ENCODE peak calls at places on chromosomes 7 and 10, in four cellular contexts. One of them, this sample, is unnamed.

GRCh38 chr7:139844779-139845442 is 15.8 kb downstream of the TBXAS1 start:
- DNase-seq in coronary artery: no peak
- DNase-seq in cardiac muscle cell: no peak
- DNase-seq in endodermal cell: no peak
- DNase-seq in this sample: no peak

GRCh38 chr10:123175389-123176387 is 21.5 kb downstream of the BUB3 start:
- DNase-seq in cardiac muscle cell: no peak
- DNase-seq in coronary artery: no peak
- DNase-seq in endodermal cell: no peak
- DNase-seq in this sample: no peak

GRCh38 chr7:158237672-158238335 is 349.8 kb downstream of the PTPRN2 start:
- DNase-seq in coronary artery: no peak
- DNase-seq in cardiac muscle cell: no peak
- DNase-seq in endodermal cell: no peak
- DNase-seq in this sample: peak; percentile 67

GRCh38 chr10:34351161-34351560 is 463.9 kb downstream of the PARD3 start:
- DNase-seq in cardiac muscle cell: no peak
- DNase-seq in endodermal cell: no peak
- DNase-seq in coronary artery: no peak
- DNase-seq in this sample: no peak

GRCh38 chr10:43284341-43284910 is 17.6 kb upstream of the RASGEF1A start:
- DNase-seq in endodermal cell: peak; percentile 92
- DNase-seq in cardiac muscle cell: peak; percentile 74
- DNase-seq in coronary artery: no peak
- DNase-seq in this sample: no peak

GRCh38 chr10:119947325-119947724 is 54.8 kb downstream of the SEC23IP start:
- DNase-seq in coronary artery: no peak
- DNase-seq in endodermal cell: no peak
- DNase-seq in cardiac muscle cell: no peak
- DNase-seq in this sample: no peak

GRCh38 chr10:24869354-24870016 is 82.9 kb downstream of the PRTFDC1 start:
- DNase-seq in cardiac muscle cell: no peak
- DNase-seq in endodermal cell: no peak
- DNase-seq in coronary artery: no peak
- DNase-seq in this sample: no peak

GRCh38 chr7:10121641-10122040 is 852.0 kb upstream of the PHF14 start:
- DNase-seq in coronary artery: no peak
- DNase-seq in endodermal cell: no peak
- DNase-seq in cardiac muscle cell: no peak
- DNase-seq in this sample: no peak

GRCh38 chr7:159296093-159296681 is 151.5 kb upstream of the VIPR2 start:
- DNase-seq in cardiac muscle cell: no peak
- DNase-seq in coronary artery: no peak
- DNase-seq in endodermal cell: no peak
- DNase-seq in this sample: no peak

GRCh38 chr10:102065561-102066420 is 642 bp downstream of the HPS6 start:
- DNase-seq in cardiac muscle cell: peak; percentile 66
- DNase-seq in coronary artery: no peak
- DNase-seq in endodermal cell: peak; percentile 84
- DNase-seq in this sample: no peak

GRCh38 chr10:76155961-76156360 is 724.5 kb downstream of the LRMDA start:
- DNase-seq in cardiac muscle cell: no peak
- DNase-seq in coronary artery: no peak
- DNase-seq in endodermal cell: no peak
- DNase-seq in this sample: no peak

GRCh38 chr7:17108049-17108584 is 190.3 kb upstream of the AHR start:
- DNase-seq in coronary artery: no peak
- DNase-seq in cardiac muscle cell: no peak
- DNase-seq in endodermal cell: no peak
- DNase-seq in this sample: no peak

GRCh38 chr7:3201937-3202715 is 98.9 kb upstream of the SDK1 start:
- DNase-seq in coronary artery: peak; percentile 40
- DNase-seq in cardiac muscle cell: no peak
- DNase-seq in endodermal cell: peak; percentile 22
- DNase-seq in this sample: peak; percentile 58

GRCh38 chr10:13294784-13295183 is 5.1 kb downstream of the PHYH start:
- DNase-seq in cardiac muscle cell: no peak
- DNase-seq in endodermal cell: no peak
- DNase-seq in coronary artery: no peak
- DNase-seq in this sample: no peak

GRCh38 chr7:835491-836401 is 3.5 kb downstream of the SUN1 start:
- DNase-seq in coronary artery: no peak
- DNase-seq in endodermal cell: no peak
- DNase-seq in cardiac muscle cell: no peak
- DNase-seq in this sample: no peak

GRCh38 chr7:121752706-121753105 is 120.3 kb upstream of the PTPRZ1 start:
- DNase-seq in coronary artery: no peak
- DNase-seq in endodermal cell: peak; percentile 55
- DNase-seq in cardiac muscle cell: peak; percentile 22
- DNase-seq in this sample: no peak

GRCh38 chr10:129914960-129915359 is 49.1 kb downstream of the EBF3 start:
- DNase-seq in coronary artery: no peak
- DNase-seq in cardiac muscle cell: no peak
- DNase-seq in endodermal cell: no peak
- DNase-seq in this sample: no peak

GRCh38 chr10:47388879-47389278 is 4.8 kb upstream of the ZNF488 start:
- DNase-seq in endodermal cell: no peak
- DNase-seq in coronary artery: peak; percentile 17
- DNase-seq in cardiac muscle cell: no peak
- DNase-seq in this sample: no peak

GRCh38 chr7:142749218-142749993 is at the start of gene PRSS1:
- DNase-seq in cardiac muscle cell: no peak
- DNase-seq in endodermal cell: peak; percentile 84
- DNase-seq in coronary artery: no peak
- DNase-seq in this sample: no peak

GRCh38 chr7:27520828-27521790 is 141.6 kb downstream of the HIBADH start:
- DNase-seq in coronary artery: no peak
- DNase-seq in endodermal cell: no peak
- DNase-seq in cardiac muscle cell: no peak
- DNase-seq in this sample: no peak

GRCh38 chr7:100632951-100633717 is 8.2 kb downstream of the TFR2 start:
- DNase-seq in cardiac muscle cell: peak; percentile 54
- DNase-seq in coronary artery: no peak
- DNase-seq in endodermal cell: peak; percentile 81
- DNase-seq in this sample: no peak

GRCh38 chr7:45192546-45193177 is 35.1 kb downstream of the RAMP3 start:
- DNase-seq in endodermal cell: peak; percentile 13
- DNase-seq in cardiac muscle cell: no peak
- DNase-seq in coronary artery: no peak
- DNase-seq in this sample: no peak

GRCh38 chr7:23431596-23432284 is 38.6 kb downstream of the IGF2BP3 start:
- DNase-seq in cardiac muscle cell: no peak
- DNase-seq in coronary artery: no peak
- DNase-seq in endodermal cell: no peak
- DNase-seq in this sample: no peak

GRCh38 chr10:99340650-99341049 is 11.5 kb downstream of the CNNM1 start:
- DNase-seq in cardiac muscle cell: no peak
- DNase-seq in endodermal cell: no peak
- DNase-seq in coronary artery: no peak
- DNase-seq in this sample: no peak

GRCh38 chr7:140060788-140061606 is 1.8 kb downstream of the PARP12 start:
- DNase-seq in cardiac muscle cell: no peak
- DNase-seq in endodermal cell: no peak
- DNase-seq in coronary artery: no peak
- DNase-seq in this sample: peak; percentile 72

GRCh38 chr10:102660891-102661613 is 16.8 kb downstream of the TRIM8 start:
- DNase-seq in coronary artery: peak; percentile 76
- DNase-seq in cardiac muscle cell: no peak
- DNase-seq in endodermal cell: no peak
- DNase-seq in this sample: no peak

GRCh38 chr10:120729508-120729907 is 121.7 kb upstream of the WDR11 start:
- DNase-seq in coronary artery: no peak
- DNase-seq in cardiac muscle cell: no peak
- DNase-seq in endodermal cell: no peak
- DNase-seq in this sample: no peak

GRCh38 chr10:52108236-52108635 is 205.8 kb upstream of the DKK1 start:
- DNase-seq in coronary artery: no peak
- DNase-seq in cardiac muscle cell: no peak
- DNase-seq in endodermal cell: no peak
- DNase-seq in this sample: no peak

GRCh38 chr10:52110576-52110975 is 203.5 kb upstream of the DKK1 start:
- DNase-seq in coronary artery: no peak
- DNase-seq in cardiac muscle cell: no peak
- DNase-seq in endodermal cell: no peak
- DNase-seq in this sample: no peak

GRCh38 chr10:52111151-52111891 is 202.8 kb upstream of the DKK1 start:
- DNase-seq in endodermal cell: no peak
- DNase-seq in coronary artery: no peak
- DNase-seq in cardiac muscle cell: no peak
- DNase-seq in this sample: no peak

GRCh38 chr10:52105301-52105700 is 208.8 kb upstream of the DKK1 start:
- DNase-seq in coronary artery: no peak
- DNase-seq in endodermal cell: no peak
- DNase-seq in cardiac muscle cell: no peak
- DNase-seq in this sample: no peak

DNA sequence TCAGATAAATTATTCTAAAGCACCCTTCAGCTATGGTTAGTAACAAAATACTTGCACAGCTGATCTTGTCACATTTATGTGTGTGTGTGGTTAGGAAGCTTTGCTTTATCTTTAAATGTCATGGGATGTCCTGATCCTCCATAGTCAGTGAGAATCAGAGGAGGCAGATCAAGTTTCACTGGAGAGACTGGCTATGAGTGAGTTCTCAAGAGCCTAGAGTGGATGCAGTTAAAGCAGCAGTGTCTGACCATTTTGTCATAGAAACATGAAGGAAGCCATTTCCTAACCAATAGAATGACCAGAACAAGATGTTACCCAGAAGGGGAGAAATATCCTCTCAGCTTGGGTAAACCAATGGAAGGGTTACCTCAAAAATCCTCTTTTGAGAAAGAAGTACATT is 207.2 kb upstream of the DKK1 start:
- DNase-seq in endodermal cell: no peak
- DNase-seq in coronary artery: no peak
- DNase-seq in cardiac muscle cell: peak; percentile 44
- DNase-seq in this sample: no peak
- TF ChIP-seq CTCF in endodermal cell: no peak
- TF ChIP-seq CTCF in coronary artery: no peak
- TF ChIP-seq CTCF in cardiac muscle cell: no peak
- TF ChIP-seq CTCF in this sample: no peak

GRCh38 chr10:51074238-51075028 is at the start of gene PRKG1:
- DNase-seq in cardiac muscle cell: peak; percentile 82
- DNase-seq in endodermal cell: peak; percentile 94
- DNase-seq in coronary artery: peak; percentile 90
- DNase-seq in this sample: no peak

GRCh38 chr10:51075802-51076201 is 1.5 kb downstream of the PRKG1 start:
- DNase-seq in coronary artery: no peak
- DNase-seq in endodermal cell: no peak
- DNase-seq in cardiac muscle cell: no peak
- DNase-seq in this sample: no peak

GRCh38 chr10:51076442-51076841 is 2.2 kb downstream of the PRKG1 start:
- DNase-seq in endodermal cell: no peak
- DNase-seq in coronary artery: no peak
- DNase-seq in cardiac muscle cell: no peak
- DNase-seq in this sample: no peak

GRCh38 chr10:51073035-51073434 is 1.3 kb upstream of the PRKG1 start:
- DNase-seq in cardiac muscle cell: no peak
- DNase-seq in endodermal cell: no peak
- DNase-seq in coronary artery: no peak
- DNase-seq in this sample: no peak

GRCh38 chr10:51073461-51074237 is 638 bp upstream of the PRKG1 start:
- DNase-seq in cardiac muscle cell: peak; percentile 47
- DNase-seq in coronary artery: peak; percentile 76
- DNase-seq in endodermal cell: peak; percentile 79
- DNase-seq in this sample: no peak
- TF ChIP-seq CTCF in cardiac muscle cell: no peak
- TF ChIP-seq CTCF in coronary artery: no peak
- TF ChIP-seq CTCF in endodermal cell: no peak
- TF ChIP-seq CTCF in this sample: no peak

DNA sequence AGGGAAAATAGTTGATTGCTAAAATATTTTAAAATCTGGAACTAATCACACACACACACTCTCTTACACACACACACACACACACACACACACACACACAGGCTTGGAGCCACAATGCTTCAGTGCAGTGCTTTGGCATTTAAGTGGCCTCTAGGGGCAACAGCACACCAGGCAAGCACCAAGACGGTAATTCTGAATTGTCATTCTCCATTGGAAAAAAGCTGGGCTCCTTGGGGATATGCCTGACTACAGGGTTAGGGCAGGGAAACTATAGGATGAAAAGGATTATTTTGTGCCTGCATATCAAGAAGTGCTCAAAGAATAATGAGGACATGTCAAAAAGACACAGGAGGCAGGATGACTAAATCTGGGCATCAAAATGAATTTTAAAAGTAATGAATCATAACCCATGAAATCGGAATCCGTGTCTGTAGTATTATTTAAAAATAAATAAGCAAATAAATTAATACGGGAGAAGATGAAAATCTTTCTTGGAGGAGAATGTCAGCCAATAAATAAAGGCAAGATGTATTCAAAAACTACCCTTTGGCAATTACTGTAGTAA is 30.4 kb upstream of the DDC start:
- DNase-seq in coronary artery: no peak
- DNase-seq in endodermal cell: peak; percentile 81
- DNase-seq in cardiac muscle cell: peak; percentile 33
- DNase-seq in this sample: no peak
- TF ChIP-seq CTCF in coronary artery: peak; percentile 27
- TF ChIP-seq CTCF in endodermal cell: peak; percentile 68
- TF ChIP-seq CTCF in cardiac muscle cell: peak; percentile 63
- TF ChIP-seq CTCF in this sample: no peak

GRCh38 chr10:28391283-28391682 is 88.4 kb upstream of the MPP7 start:
- DNase-seq in cardiac muscle cell: no peak
- DNase-seq in coronary artery: no peak
- DNase-seq in endodermal cell: no peak
- DNase-seq in this sample: no peak

GRCh38 chr10:28396317-28396716 is 93.5 kb upstream of the MPP7 start:
- DNase-seq in coronary artery: no peak
- DNase-seq in endodermal cell: no peak
- DNase-seq in cardiac muscle cell: no peak
- DNase-seq in this sample: no peak

GRCh38 chr10:28397229-28397628 is 94.4 kb upstream of the MPP7 start:
- DNase-seq in coronary artery: no peak
- DNase-seq in cardiac muscle cell: no peak
- DNase-seq in endodermal cell: no peak
- DNase-seq in this sample: no peak

DNA sequence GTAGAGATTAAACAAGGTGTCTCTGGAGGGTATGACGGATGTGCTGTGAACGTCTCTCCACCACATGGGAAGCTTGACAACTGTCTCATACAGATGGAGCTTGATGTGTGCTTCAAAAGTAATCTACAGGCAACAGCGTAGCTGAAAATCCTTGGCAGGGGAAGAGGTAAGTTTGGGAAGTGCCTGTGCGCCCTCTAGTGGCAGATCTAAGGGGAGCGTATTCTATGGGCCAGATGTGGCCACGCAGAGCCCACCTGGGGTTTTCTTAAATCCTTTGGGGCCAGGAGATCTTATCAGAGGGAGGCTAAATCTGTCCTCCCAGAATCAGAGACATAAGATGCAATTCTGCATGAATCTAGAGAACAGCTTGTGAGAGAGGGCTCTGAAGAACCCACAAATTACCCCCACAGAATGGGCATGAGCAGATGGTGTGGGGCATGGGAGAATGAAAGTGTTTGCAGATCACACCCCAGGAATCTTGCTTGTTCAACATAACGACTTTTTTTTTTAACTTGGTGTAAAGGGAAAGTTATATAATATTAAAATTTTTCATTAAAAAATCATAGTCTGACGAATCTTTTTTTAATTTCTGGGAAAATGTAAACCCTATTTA is 91.2 kb upstream of the MPP7 start:
- DNase-seq in cardiac muscle cell: peak; percentile 81
- DNase-seq in endodermal cell: peak; percentile 91
- DNase-seq in coronary artery: no peak
- DNase-seq in this sample: no peak
- TF ChIP-seq CTCF in cardiac muscle cell: peak; percentile 97
- TF ChIP-seq CTCF in endodermal cell: peak; percentile 97
- TF ChIP-seq CTCF in coronary artery: peak; percentile 94
- TF ChIP-seq CTCF in this sample: peak; percentile 86

This sample was measured in vagina.